ENCODE peak calls at places on chromosomes 3 and 15, in seven cellular contexts. One of them, this sample, is unnamed.

GRCh38 chr3:45387171-45387570 is 1.2 kb upstream of the LARS2 start:
- DNase-seq in astrocyte of the spinal cord: no peak
- DNase-seq in cardiac fibroblast: peak; percentile 68
- DNase-seq in neural crest cell: no peak
- DNase-seq in kidney: no peak
- DNase-seq in retina: no peak
- DNase-seq in stimulated activated CD4-positive, alpha-beta T cell treated with anti-CD3 and anti-CD28 coated beads, Interleukin-2, amount 100 ng/mL, for 48 hours: no peak
- DNase-seq in this sample: no peak

GRCh38 chr15:72285927-72286516 is 13.7 kb upstream of the PARP6 start:
- DNase-seq in astrocyte of the spinal cord: peak; percentile 18
- DNase-seq in kidney: no peak
- DNase-seq in cardiac fibroblast: peak; percentile 48
- DNase-seq in retina: no peak
- DNase-seq in stimulated activated CD4-positive, alpha-beta T cell treated with anti-CD3 and anti-CD28 coated beads, Interleukin-2, amount 100 ng/mL, for 48 hours: peak; percentile 41
- DNase-seq in neural crest cell: no peak
- DNase-seq in this sample: no peak

GRCh38 chr15:75107905-75108838 is 84.8 kb downstream of the PPCDC start:
- DNase-seq in astrocyte of the spinal cord: peak; percentile 90
- DNase-seq in retina: no peak
- DNase-seq in stimulated activated CD4-positive, alpha-beta T cell treated with anti-CD3 and anti-CD28 coated beads, Interleukin-2, amount 100 ng/mL, for 48 hours: peak; percentile 47
- DNase-seq in neural crest cell: no peak
- DNase-seq in cardiac fibroblast: peak; percentile 97
- DNase-seq in kidney: peak; percentile 79
- DNase-seq in this sample: peak; percentile 25

GRCh38 chr15:27681038-27681437 is 418.1 kb downstream of the OCA2 start:
- DNase-seq in cardiac fibroblast: no peak
- DNase-seq in stimulated activated CD4-positive, alpha-beta T cell treated with anti-CD3 and anti-CD28 coated beads, Interleukin-2, amount 100 ng/mL, for 48 hours: peak; percentile 18
- DNase-seq in neural crest cell: no peak
- DNase-seq in retina: no peak
- DNase-seq in astrocyte of the spinal cord: no peak
- DNase-seq in kidney: no peak
- DNase-seq in this sample: no peak

GRCh38 chr15:50135123-50135541 is 16.1 kb upstream of the ATP8B4 start:
- DNase-seq in retina: no peak
- DNase-seq in cardiac fibroblast: peak; percentile 41
- DNase-seq in stimulated activated CD4-positive, alpha-beta T cell treated with anti-CD3 and anti-CD28 coated beads, Interleukin-2, amount 100 ng/mL, for 48 hours: peak; percentile 41
- DNase-seq in astrocyte of the spinal cord: no peak
- DNase-seq in neural crest cell: no peak
- DNase-seq in kidney: no peak
- DNase-seq in this sample: no peak

GRCh38 chr15:40051616-40052415 is 12.8 kb upstream of the SRP14 start:
- DNase-seq in cardiac fibroblast: no peak
- DNase-seq in stimulated activated CD4-positive, alpha-beta T cell treated with anti-CD3 and anti-CD28 coated beads, Interleukin-2, amount 100 ng/mL, for 48 hours: no peak
- DNase-seq in retina: no peak
- DNase-seq in neural crest cell: no peak
- DNase-seq in kidney: no peak
- DNase-seq in astrocyte of the spinal cord: no peak
- DNase-seq in this sample: no peak

GRCh38 chr3:188119846-188120245 is 34.1 kb upstream of the LPP start:
- DNase-seq in stimulated activated CD4-positive, alpha-beta T cell treated with anti-CD3 and anti-CD28 coated beads, Interleukin-2, amount 100 ng/mL, for 48 hours: no peak
- DNase-seq in kidney: no peak
- DNase-seq in neural crest cell: no peak
- DNase-seq in cardiac fibroblast: no peak
- DNase-seq in retina: no peak
- DNase-seq in astrocyte of the spinal cord: no peak
- DNase-seq in this sample: no peak

GRCh38 chr3:149271669-149272068 is 50.0 kb upstream of the CP start:
- DNase-seq in retina: no peak
- DNase-seq in kidney: no peak
- DNase-seq in cardiac fibroblast: no peak
- DNase-seq in astrocyte of the spinal cord: no peak
- DNase-seq in neural crest cell: no peak
- DNase-seq in stimulated activated CD4-positive, alpha-beta T cell treated with anti-CD3 and anti-CD28 coated beads, Interleukin-2, amount 100 ng/mL, for 48 hours: no peak
- DNase-seq in this sample: no peak

GRCh38 chr3:54746722-54747121 is 181.1 kb downstream of the LRTM1 start:
- DNase-seq in astrocyte of the spinal cord: no peak
- DNase-seq in neural crest cell: no peak
- DNase-seq in stimulated activated CD4-positive, alpha-beta T cell treated with anti-CD3 and anti-CD28 coated beads, Interleukin-2, amount 100 ng/mL, for 48 hours: no peak
- DNase-seq in retina: no peak
- DNase-seq in cardiac fibroblast: no peak
- DNase-seq in kidney: no peak
- DNase-seq in this sample: no peak

GRCh38 chr15:23797747-23798157 is 110.6 kb upstream of the NDN start:
- DNase-seq in retina: peak; percentile 28
- DNase-seq in astrocyte of the spinal cord: no peak
- DNase-seq in neural crest cell: peak; percentile 29
- DNase-seq in cardiac fibroblast: no peak
- DNase-seq in kidney: no peak
- DNase-seq in stimulated activated CD4-positive, alpha-beta T cell treated with anti-CD3 and anti-CD28 coated beads, Interleukin-2, amount 100 ng/mL, for 48 hours: no peak
- DNase-seq in this sample: no peak

GRCh38 chr3:49593046-49593445 is 38.8 kb downstream of the BSN start:
- DNase-seq in astrocyte of the spinal cord: peak; percentile 3
- DNase-seq in kidney: no peak
- DNase-seq in cardiac fibroblast: peak; percentile 39
- DNase-seq in stimulated activated CD4-positive, alpha-beta T cell treated with anti-CD3 and anti-CD28 coated beads, Interleukin-2, amount 100 ng/mL, for 48 hours: no peak
- DNase-seq in neural crest cell: no peak
- DNase-seq in retina: no peak
- DNase-seq in this sample: no peak

GRCh38 chr3:1830851-1831250 is 267.8 kb upstream of the CNTN4 start:
- DNase-seq in neural crest cell: no peak
- DNase-seq in astrocyte of the spinal cord: no peak
- DNase-seq in retina: no peak
- DNase-seq in cardiac fibroblast: no peak
- DNase-seq in stimulated activated CD4-positive, alpha-beta T cell treated with anti-CD3 and anti-CD28 coated beads, Interleukin-2, amount 100 ng/mL, for 48 hours: no peak
- DNase-seq in kidney: no peak
- DNase-seq in this sample: no peak

This sample was measured in central memory CD8-positive, alpha-beta T cell.